ENCODE peak calls at places on chromosomes 16 and 17, in seven cellular contexts. D is activated T-helper 1 cell treated with anti-CD3 and anti-CD28 coated beads, Interleukin-2, amount 50 U/mL, for 16 hours; I is NCI-H1105 treated with DMSO at 0.1 percent for 48 hours; T is activated T-cell treated with anti-CD3 and anti-CD28 coated beads for 1 hour; O is ELF-1; Z is posterior cingulate gyrus; F is endothelial cell. V is an unnamed sample.

GRCh38 chr16:1297413-1297773 is 12.0 kb upstream of the UBE2I start:
- DNase-seq in D (no peak), F (no peak), Z (no peak), T (no peak), O (no peak), I (no peak), V (no peak)

GRCh38 chr17:601462-602303 is 113.0 kb downstream of the VPS53 start:
- DNase-seq in F (no peak), O (peak), D (no peak), I (no peak), T (no peak), Z (no peak), V (peak)

GRCh38 chr17:66002807-66003206 is 189.1 kb downstream of the CEP112 start:
- DNase-seq in F (no peak), O (no peak), D (no peak), T (no peak), Z (no peak), I (no peak), V (peak)

GRCh38 chr17:49729074-49729473 is 21.3 kb upstream of the SLC35B1 start:
- DNase-seq in I (no peak), T (no peak), D (no peak), Z (no peak), O (no peak), F (no peak), V (no peak)

GRCh38 chr17:63973930-63974593 is 1.3 kb upstream of the SCN4A start:
- DNase-seq in F (no peak), D (no peak), Z (no peak), I (no peak), T (no peak), O (no peak), V (no peak)

GRCh38 chr17:49315551-49315951 is 46.5 kb downstream of the ZNF652 start:
- DNase-seq in D (peak), Z (peak), I (peak), F (peak), O (peak), T (peak), V (peak)

GRCh38 chr17:67833134-67833533 is 7.8 kb downstream of the BPTF start:
- DNase-seq in I (no peak), Z (no peak), O (no peak), D (no peak), F (no peak), T (no peak), V (no peak)

GRCh38 chr17:10757658-10758057 is 27.8 kb upstream of the TMEM220 start:
- DNase-seq in I (no peak), O (peak), F (no peak), Z (peak), T (no peak), D (no peak), V (no peak)

GRCh38 chr16:82782715-82783251 is 156.0 kb downstream of the CDH13 start:
- DNase-seq in D (no peak), F (no peak), I (peak), O (peak), Z (no peak), T (no peak), V (no peak)

GRCh38 chr17:27354491-27355081 is 60.7 kb downstream of the WSB1 start:
- DNase-seq in T (no peak), O (no peak), I (no peak), D (no peak), Z (no peak), F (no peak), V (no peak)

GRCh38 chr17:76053230-76054111 is 18.8 kb downstream of the SRP68 start:
- DNase-seq in Z (no peak), D (no peak), F (no peak), O (no peak), I (no peak), T (no peak), V (peak)

V was measured in mesenchymal stem cell.